ENCODE peak calls at places on chromosome 1, in six cellular contexts. One of them, this sample, is unnamed.

GRCh38 chr1:62271932-62272728 is 47.1 kb downstream of the KANK4 start:
- DNase-seq in Kasumi-1: peak; percentile 98
- DNase-seq in glutamatergic neuron: no peak
- DNase-seq in OCI-LY7: peak; percentile 67
- DNase-seq in A172: peak; percentile 41
- DNase-seq in T-cell: peak; percentile 59
- DNase-seq in this sample: peak; percentile 72

GRCh38 chr1:224433671-224434446 is 738 bp downstream of the WDR26 start:
- DNase-seq in Kasumi-1: peak; percentile 19
- DNase-seq in glutamatergic neuron: peak; percentile 63
- DNase-seq in OCI-LY7: peak; percentile 58
- DNase-seq in A172: no peak
- DNase-seq in T-cell: peak; percentile 50
- DNase-seq in this sample: peak; percentile 21

GRCh38 chr1:70436617-70437236 is 25.7 kb downstream of the CTH start:
- DNase-seq in Kasumi-1: peak; percentile 78
- DNase-seq in glutamatergic neuron: no peak
- DNase-seq in OCI-LY7: no peak
- DNase-seq in A172: no peak
- DNase-seq in T-cell: no peak
- DNase-seq in this sample: peak; percentile 56

GRCh38 chr1:205493241-205494085 is 11.0 kb upstream of the CDK18 start:
- DNase-seq in Kasumi-1: no peak
- DNase-seq in glutamatergic neuron: no peak
- DNase-seq in OCI-LY7: no peak
- DNase-seq in A172: peak; percentile 95
- DNase-seq in T-cell: no peak
- DNase-seq in this sample: peak; percentile 92

GRCh38 chr1:183101841-183102276 is 78.6 kb downstream of the LAMC1 start:
- DNase-seq in Kasumi-1: no peak
- DNase-seq in glutamatergic neuron: no peak
- DNase-seq in OCI-LY7: peak; percentile 60
- DNase-seq in A172: no peak
- DNase-seq in T-cell: no peak
- DNase-seq in this sample: peak; percentile 20

GRCh38 chr1:183296782-183297181 is 110.7 kb downstream of the LAMC2 start:
- DNase-seq in Kasumi-1: no peak
- DNase-seq in glutamatergic neuron: no peak
- DNase-seq in OCI-LY7: no peak
- DNase-seq in A172: no peak
- DNase-seq in T-cell: no peak
- DNase-seq in this sample: no peak

GRCh38 chr1:235930543-235930942 is 63.8 kb upstream of the LYST start:
- DNase-seq in Kasumi-1: no peak
- DNase-seq in glutamatergic neuron: no peak
- DNase-seq in OCI-LY7: no peak
- DNase-seq in A172: no peak
- DNase-seq in T-cell: no peak
- DNase-seq in this sample: no peak

GRCh38 chr1:174995916-174996315 is 3.8 kb upstream of the CACYBP start:
- DNase-seq in Kasumi-1: no peak
- DNase-seq in glutamatergic neuron: no peak
- DNase-seq in OCI-LY7: no peak
- DNase-seq in A172: no peak
- DNase-seq in T-cell: no peak
- DNase-seq in this sample: no peak

GRCh38 chr1:211677659-211678058 is 2.2 kb upstream of the NEK2 start:
- DNase-seq in Kasumi-1: peak; percentile 6
- DNase-seq in glutamatergic neuron: no peak
- DNase-seq in OCI-LY7: peak; percentile 84
- DNase-seq in A172: no peak
- DNase-seq in T-cell: no peak
- DNase-seq in this sample: no peak

GRCh38 chr1:91874167-91874566 is 11.8 kb downstream of the TGFBR3 start:
- DNase-seq in Kasumi-1: no peak
- DNase-seq in glutamatergic neuron: no peak
- DNase-seq in OCI-LY7: no peak
- DNase-seq in A172: no peak
- DNase-seq in T-cell: no peak
- DNase-seq in this sample: no peak

GRCh38 chr1:71232166-71232763 is 151.4 kb upstream of the ZRANB2 start:
- DNase-seq in Kasumi-1: no peak
- DNase-seq in glutamatergic neuron: no peak
- DNase-seq in OCI-LY7: no peak
- DNase-seq in A172: no peak
- DNase-seq in T-cell: no peak
- DNase-seq in this sample: no peak

GRCh38 chr1:84836145-84836544 is 56.9 kb downstream of the LPAR3 start:
- DNase-seq in Kasumi-1: peak; percentile 4
- DNase-seq in glutamatergic neuron: no peak
- DNase-seq in OCI-LY7: no peak
- DNase-seq in A172: peak; percentile 44
- DNase-seq in T-cell: no peak
- DNase-seq in this sample: no peak

GRCh38 chr1:228036701-228037231 is 30.0 kb downstream of the WNT3A start:
- DNase-seq in Kasumi-1: no peak
- DNase-seq in glutamatergic neuron: no peak
- DNase-seq in OCI-LY7: no peak
- DNase-seq in A172: no peak
- DNase-seq in T-cell: no peak
- DNase-seq in this sample: no peak

GRCh38 chr1:111453706-111454105 is 4.4 kb downstream of the ATP5PB start:
- DNase-seq in Kasumi-1: no peak
- DNase-seq in glutamatergic neuron: no peak
- DNase-seq in OCI-LY7: no peak
- DNase-seq in A172: no peak
- DNase-seq in T-cell: no peak
- DNase-seq in this sample: no peak

GRCh38 chr1:77832889-77833288 is 53.4 kb downstream of the MIGA1 start:
- DNase-seq in Kasumi-1: no peak
- DNase-seq in glutamatergic neuron: no peak
- DNase-seq in OCI-LY7: no peak
- DNase-seq in A172: peak; percentile 60
- DNase-seq in T-cell: no peak
- DNase-seq in this sample: peak; percentile 66

GRCh38 chr1:111873460-111873859 is 116.0 kb downstream of the KCND3 start:
- DNase-seq in Kasumi-1: no peak
- DNase-seq in glutamatergic neuron: no peak
- DNase-seq in OCI-LY7: no peak
- DNase-seq in A172: no peak
- DNase-seq in T-cell: no peak
- DNase-seq in this sample: no peak

GRCh38 chr1:116558140-116558549 is 12.7 kb downstream of the CD58 start:
- DNase-seq in Kasumi-1: no peak
- DNase-seq in glutamatergic neuron: no peak
- DNase-seq in OCI-LY7: no peak
- DNase-seq in A172: no peak
- DNase-seq in T-cell: no peak
- DNase-seq in this sample: no peak

GRCh38 chr1:65256860-65257719 is 52.3 kb upstream of the DNAJC6 start:
- DNase-seq in Kasumi-1: no peak
- DNase-seq in glutamatergic neuron: no peak
- DNase-seq in OCI-LY7: no peak
- DNase-seq in A172: no peak
- DNase-seq in T-cell: no peak
- DNase-seq in this sample: no peak

GRCh38 chr1:206555473-206555935 is 48.2 kb downstream of the RASSF5 start:
- DNase-seq in Kasumi-1: no peak
- DNase-seq in glutamatergic neuron: no peak
- DNase-seq in OCI-LY7: peak; percentile 35
- DNase-seq in A172: no peak
- DNase-seq in T-cell: no peak
- DNase-seq in this sample: no peak

GRCh38 chr1:227927971-227928741 is 19.6 kb downstream of the WNT9A start:
- DNase-seq in Kasumi-1: no peak
- DNase-seq in glutamatergic neuron: peak; percentile 16
- DNase-seq in OCI-LY7: no peak
- DNase-seq in A172: no peak
- DNase-seq in T-cell: no peak
- DNase-seq in this sample: no peak

GRCh38 chr1:158951956-158952355 is 20.6 kb downstream of the PYHIN1 start:
- DNase-seq in Kasumi-1: peak; percentile 95
- DNase-seq in glutamatergic neuron: no peak
- DNase-seq in OCI-LY7: peak; percentile 97
- DNase-seq in A172: peak; percentile 9
- DNase-seq in T-cell: no peak
- DNase-seq in this sample: no peak

GRCh38 chr1:227901239-227901905 is 46.4 kb downstream of the WNT9A start:
- DNase-seq in Kasumi-1: no peak
- DNase-seq in glutamatergic neuron: peak; percentile 17
- DNase-seq in OCI-LY7: no peak
- DNase-seq in A172: no peak
- DNase-seq in T-cell: no peak
- DNase-seq in this sample: no peak